ENCODE peak calls at places on chromosomes 11 and 22, in nine cellular contexts. C, J, U, G, K, T, L, D and O are unnamed samples.

GRCh38 chr11:19827399-19828135 is 114.9 kb downstream of the NAV2 start:
- DNase-seq in L (no peak), G (no peak), K (no peak), D (no peak), T (no peak), U (no peak), J (peak), C (no peak), O (no peak)

GRCh38 chr11:45335434-45335833 is 49.3 kb upstream of the SYT13 start:
- DNase-seq in K (no peak), L (no peak), G (no peak), C (no peak), T (no peak), U (no peak), D (no peak), J (peak), O (peak)

GRCh38 chr11:130727715-130728114 is 188.6 kb downstream of the SNX19 start:
- DNase-seq in T (no peak), C (no peak), D (no peak), J (no peak), U (no peak), K (no peak), L (no peak), G (no peak), O (no peak)

GRCh38 chr11:69166186-69167115 is 10.7 kb downstream of the SMIM38 start:
- DNase-seq in C (peak), G (peak), U (peak), K (no peak), T (peak), L (peak), J (peak), D (peak), O (peak)

GRCh38 chr11:31806944-31807790 is 4.0 kb downstream of the PAX6 start:
- DNase-seq in J (no peak), G (no peak), L (no peak), U (peak), K (no peak), T (no peak), C (no peak), D (no peak), O (no peak)

GRCh38 chr11:68652683-68653156 is 31.6 kb upstream of the GAL start:
- DNase-seq in U (no peak), L (no peak), T (no peak), J (no peak), C (no peak), K (no peak), D (no peak), G (no peak), O (no peak)

GRCh38 chr11:71103266-71103665 is 149.1 kb downstream of the SHANK2 start:
- DNase-seq in D (no peak), T (no peak), L (no peak), G (no peak), C (no peak), K (no peak), U (no peak), J (no peak), O (no peak)

GRCh38 chr11:57599381-57599780 is 1.9 kb downstream of the SERPING1 start:
- DNase-seq in T (no peak), D (no peak), C (no peak), U (no peak), G (no peak), K (no peak), L (no peak), J (no peak), O (no peak)

GRCh38 chr11:96168623-96169022 is 174.4 kb downstream of the MAML2 start:
- DNase-seq in C (no peak), U (no peak), D (no peak), J (peak), T (no peak), G (no peak), K (no peak), L (no peak), O (no peak)

GRCh38 chr11:1368216-1368615 is 21.5 kb upstream of the BRSK2 start:
- DNase-seq in L (no peak), U (no peak), C (no peak), D (no peak), G (no peak), J (no peak), K (no peak), T (no peak), O (no peak)

GRCh38 chr11:69455969-69456368 is 25.5 kb upstream of the LINC01488 start:
- DNase-seq in D (no peak), U (no peak), K (no peak), J (no peak), L (no peak), G (no peak), T (no peak), C (no peak), O (no peak)

GRCh38 chr11:45671246-45672171 is 6.1 kb upstream of the CHST1 start:
- DNase-seq in C (no peak), L (peak), K (no peak), T (no peak), J (no peak), D (peak), G (peak), U (no peak), O (no peak)

GRCh38 chr11:2171531-2171930 is at the start of gene TH:
- DNase-seq in U (no peak), L (no peak), K (no peak), G (no peak), C (no peak), D (no peak), T (no peak), J (no peak), O (no peak)

GRCh38 chr11:117062503-117062902 is 35.7 kb downstream of the SIK3 start:
- DNase-seq in T (no peak), D (no peak), C (no peak), G (no peak), K (no peak), J (no peak), L (no peak), U (no peak), O (no peak)

GRCh38 chr11:76120513-76121081 is 85.7 kb downstream of the WNT11 start:
- DNase-seq in L (peak), T (no peak), K (no peak), C (no peak), D (no peak), J (no peak), U (no peak), G (no peak), O (no peak)

GRCh38 chr22:19971276-19972124 is 29.9 kb upstream of the TXNRD2 start:
- DNase-seq in G (no peak), T (no peak), U (no peak), K (no peak), J (no peak), C (no peak), L (no peak), D (no peak), O (no peak)

GRCh38 chr11:16867097-16867496 is 128.7 kb downstream of the C11orf58 start:
- DNase-seq in L (no peak), J (no peak), C (no peak), D (no peak), U (no peak), G (no peak), K (no peak), T (no peak), O (no peak)